ENCODE peak calls at places on chromosomes 6 and 20, in six cellular contexts. X, B, W, V, O and R are unnamed samples.

GRCh38 chr6:106181664-106182418 is 95.7 kb downstream of the PRDM1 start:
- DNase-seq in V (peak), X (no peak), W (no peak), B (no peak), O (no peak), R (no peak)

GRCh38 chr20:56088381-56088780 is 83.1 kb upstream of the CBLN4 start:
- DNase-seq in V (no peak), W (no peak), X (no peak), B (no peak), O (no peak), R (no peak)

GRCh38 chr20:1291191-1291741 is 25.2 kb downstream of the SNPH start:
- DNase-seq in X (no peak), V (no peak), B (no peak), O (no peak), W (no peak), R (no peak)

GRCh38 chr6:26543953-26544352 is 5.8 kb downstream of the HMGN4 start:
- DNase-seq in B (peak), O (peak), W (peak), V (no peak), X (no peak), R (no peak)

GRCh38 chr6:53837875-53838806 is 43.3 kb downstream of the LRRC1 start:
- DNase-seq in V (no peak), W (no peak), B (no peak), X (no peak), O (no peak), R (no peak)

GRCh38 chr6:3813150-3813780 is 35.9 kb upstream of the FAM50B start:
- DNase-seq in V (no peak), O (peak), W (peak), B (no peak), X (no peak), R (peak)

GRCh38 chr6:167647333-167647732 is 179.4 kb upstream of the AFDN start:
- DNase-seq in B (no peak), W (no peak), O (no peak), X (no peak), V (no peak), R (no peak)

GRCh38 chr6:108200631-108201030 is 34.8 kb downstream of the NR2E1 start:
- DNase-seq in O (no peak), X (no peak), B (no peak), W (peak), V (no peak), R (no peak)

GRCh38 chr6:122372647-122373046 is 26.8 kb upstream of the HSF2 start:
- DNase-seq in V (no peak), O (no peak), B (no peak), W (no peak), X (no peak), R (no peak)

GRCh38 chr20:56244259-56244658 is 4.3 kb upstream of the MC3R start:
- DNase-seq in V (no peak), B (no peak), O (no peak), W (no peak), X (no peak), R (no peak)

GRCh38 chr20:60295214-60295613 is 337.0 kb downstream of the CDH26 start:
- DNase-seq in O (no peak), X (no peak), V (no peak), B (no peak), W (no peak), R (no peak)

GRCh38 chr6:150207931-150208570 is 65.2 kb downstream of the PPP1R14C start:
- DNase-seq in O (no peak), V (no peak), B (no peak), W (no peak), X (no peak), R (no peak)

GRCh38 chr20:17867119-17867518 is 101.5 kb downstream of the SNX5 start:
- DNase-seq in W (no peak), B (no peak), X (no peak), O (no peak), V (no peak), R (no peak)

GRCh38 chr6:16450285-16450684 is 211.9 kb downstream of the GMPR start:
- DNase-seq in X (no peak), W (no peak), V (no peak), B (no peak), O (no peak), R (no peak)

GRCh38 chr20:51019598-51020592 is 3.0 kb downstream of the KCNG1 start:
- DNase-seq in O (no peak), V (no peak), X (no peak), B (peak), W (no peak), R (no peak)

GRCh38 chr6:27096834-27097511 is 150.5 kb upstream of the PRSS16 start:
- DNase-seq in B (peak), X (peak), O (no peak), W (no peak), V (no peak), R (peak)

GRCh38 chr6:150037526-150038201 is 12.3 kb upstream of the RAET1L start:
- DNase-seq in X (no peak), O (no peak), V (no peak), B (no peak), W (no peak), R (no peak)

GRCh38 chr20:3421985-3422384 is 14.5 kb upstream of the DNAAF9 start:
- DNase-seq in W (no peak), O (no peak), V (no peak), B (no peak), X (no peak), R (no peak)

GRCh38 chr6:1524040-1524480 is 85.7 kb upstream of the FOXC1 start:
- DNase-seq in W (no peak), V (no peak), B (peak), O (peak), X (peak), R (peak)

GRCh38 chr6:75333811-75334210 is 49.2 kb upstream of the TMEM30A start:
- DNase-seq in V (no peak), X (no peak), W (no peak), O (no peak), B (no peak), R (no peak)

GRCh38 chr20:48807051-48807450 is 20.7 kb downstream of the PREX1 start:
- DNase-seq in B (no peak), X (no peak), V (no peak), O (no peak), W (no peak), R (no peak)

GRCh38 chr6:12014873-12015149 is 2.7 kb downstream of the HIVEP1 start:
- DNase-seq in B (no peak), X (no peak), O (no peak), V (no peak), W (no peak), R (no peak)

DNA sequence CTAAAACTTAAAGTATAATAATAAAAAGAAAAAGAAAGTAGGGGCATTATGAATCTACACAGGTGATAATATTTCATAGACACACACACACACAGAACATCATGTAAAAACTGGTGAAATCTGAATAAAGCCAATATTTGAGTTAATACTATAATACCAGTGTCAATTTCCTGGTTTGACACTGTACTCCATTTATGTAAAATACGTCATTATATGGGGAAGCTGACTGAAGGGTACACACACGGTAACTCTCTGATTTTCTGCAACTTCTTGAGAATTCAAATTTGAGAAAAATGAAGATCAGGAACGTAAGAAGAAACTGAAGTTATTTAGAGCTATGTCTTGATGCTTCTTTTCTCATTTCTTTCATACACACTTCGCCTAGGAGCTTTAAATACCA is 36.2 kb downstream of the PFDN4 start:
- DNase-seq in W (no peak), O (no peak), B (no peak), V (no peak), X (no peak), R (no peak)
- TF ChIP-seq TAF1 in W (no peak), O (no peak), B (no peak), V (no peak), X (no peak), R (no peak)

GRCh38 chr6:170173416-170173990 is 117.4 kb downstream of the DLL1 start:
- DNase-seq in O (no peak), W (no peak), X (no peak), V (no peak), B (no peak), R (no peak)

GRCh38 chr6:170172825-170173231 is 118.0 kb downstream of the DLL1 start:
- DNase-seq in V (no peak), W (no peak), X (no peak), B (no peak), O (no peak), R (no peak)

GRCh38 chr6:170174771-170175643 is 115.9 kb downstream of the DLL1 start:
- DNase-seq in W (no peak), O (no peak), B (peak), X (no peak), V (no peak), R (no peak)

GRCh38 chr6:170175644-170176620 is 114.9 kb downstream of the DLL1 start:
- DNase-seq in W (no peak), B (peak), V (no peak), X (no peak), O (no peak), R (no peak)

DNA sequence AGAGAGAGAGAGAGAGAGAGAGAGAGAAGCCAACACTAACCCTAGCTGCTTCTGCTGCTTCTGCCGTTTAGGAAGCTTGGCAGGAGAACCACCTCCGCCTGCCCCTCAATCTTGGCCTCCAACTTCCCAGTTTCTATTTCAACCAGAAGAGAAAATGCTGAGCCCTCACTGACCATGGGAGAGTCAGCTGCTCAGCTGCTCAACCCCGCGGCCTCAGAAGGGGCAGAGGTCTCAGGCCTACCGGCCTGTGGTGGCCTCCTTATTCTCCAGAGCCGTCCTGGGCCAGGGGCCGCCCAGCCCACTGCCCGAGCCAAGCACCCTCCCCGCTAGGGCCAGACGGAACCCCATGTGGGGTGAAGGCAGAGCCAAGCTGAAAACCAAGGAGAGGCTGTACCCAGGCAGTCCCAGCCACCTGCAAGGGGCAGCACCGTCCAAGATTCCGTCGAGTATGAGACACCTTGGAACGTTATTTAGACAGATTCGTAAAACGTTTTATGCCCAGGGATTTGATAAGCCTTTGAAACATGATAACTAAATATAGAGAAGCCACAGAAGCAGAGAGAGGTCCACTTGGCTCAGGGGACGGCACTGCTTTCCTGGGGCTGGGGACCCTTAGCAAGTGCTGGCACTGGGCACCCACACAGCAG is 116.6 kb downstream of the DLL1 start:
- DNase-seq in V (no peak), X (no peak), W (no peak), O (no peak), B (peak), R (no peak)
- TF ChIP-seq TAF1 in V (no peak), X (no peak), W (no peak), O (no peak), B (no peak), R (no peak)

GRCh38 chr6:130558131-130558530 is 192.3 kb downstream of the TMEM200A start:
- DNase-seq in V (no peak), O (no peak), B (no peak), X (no peak), W (no peak), R (no peak)
- TF ChIP-seq TAF1 in V (no peak), O (no peak), B (no peak), X (no peak), W (no peak), R (no peak)

GRCh38 chr6:37019065-37019450 is 13.6 kb downstream of the FGD2 start:
- DNase-seq in V (no peak), X (no peak), O (no peak), B (peak), W (peak), R (no peak)
- TF ChIP-seq TAF1 in V (no peak), X (no peak), O (no peak), B (no peak), W (no peak), R (no peak)

DNA sequence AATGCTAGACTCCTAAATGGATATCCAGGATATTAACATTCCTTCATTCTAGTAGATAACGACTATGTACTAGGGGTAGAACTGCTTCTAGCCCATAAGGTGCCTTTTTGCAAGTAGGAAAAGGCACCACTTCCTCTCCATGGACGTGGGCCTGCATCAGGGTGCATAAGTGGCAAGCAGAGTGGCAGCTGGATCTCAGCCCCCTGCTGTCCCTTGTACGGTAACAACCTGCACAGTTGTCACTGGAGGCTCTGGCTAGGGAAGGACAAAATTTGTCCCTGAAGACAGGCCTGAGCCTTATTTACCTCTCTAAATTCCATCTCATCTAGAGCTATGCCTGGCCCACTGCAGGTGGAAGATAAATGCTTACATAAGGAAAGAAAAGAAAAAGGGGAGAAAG is 42.5 kb upstream of the SAYSD1 start:
- DNase-seq in V (no peak), O (no peak), X (no peak), B (peak), W (no peak), R (no peak)
- TF ChIP-seq TAF1 in V (no peak), O (no peak), X (no peak), B (no peak), W (no peak), R (no peak)

DNA sequence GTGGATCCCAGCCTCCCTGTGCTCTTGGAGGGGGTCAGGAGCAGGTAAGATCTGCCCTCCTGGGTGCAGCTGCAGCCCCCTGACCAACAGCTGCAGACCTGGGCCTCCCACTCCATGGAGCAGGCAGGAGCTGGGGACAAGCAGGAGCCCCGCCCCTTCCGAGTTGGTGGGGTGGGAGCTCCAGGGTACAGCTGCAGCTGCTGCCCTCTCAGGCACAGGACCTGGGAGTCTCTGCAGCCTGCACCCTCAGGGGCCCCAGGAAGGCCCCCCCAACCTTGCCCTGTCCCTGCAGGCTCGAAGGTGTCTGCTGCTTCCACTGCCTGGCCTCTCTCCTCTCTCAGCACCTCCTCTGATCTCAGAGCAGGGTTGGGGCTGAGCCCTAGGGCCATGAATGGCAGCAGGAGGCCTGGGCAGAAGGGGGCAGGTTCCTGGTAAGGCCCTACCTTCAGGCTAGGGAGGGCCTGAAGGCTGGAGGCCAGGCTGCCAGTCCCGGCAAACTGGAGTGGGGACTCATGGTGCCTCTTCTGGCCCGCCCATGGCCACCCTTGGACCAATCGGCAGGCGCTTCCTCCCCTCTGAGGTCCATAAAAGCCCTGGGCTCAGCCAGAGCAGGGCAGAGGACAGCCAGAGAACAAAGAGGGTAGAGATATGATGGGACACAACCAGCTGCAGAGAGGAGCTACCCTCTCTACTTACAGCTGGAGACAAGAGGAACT is 8.0 kb upstream of the PACSIN1 start:
- DNase-seq in V (no peak), O (no peak), X (no peak), B (no peak), W (peak), R (no peak)
- TF ChIP-seq TAF1 in V (no peak), O (no peak), X (no peak), B (no peak), W (peak), R (no peak)

GRCh38 chr6:5956939-5957338 is 49.8 kb downstream of the NRN1 start:
- DNase-seq in W (no peak), B (no peak), O (no peak), V (no peak), X (no peak), R (no peak)
- TF ChIP-seq TAF1 in W (no peak), B (no peak), O (no peak), V (no peak), X (no peak), R (no peak)